ENCODE peak calls at places on chromosomes 16 and 17, in six cellular contexts. B, K, U, C, A and N are unnamed samples.

GRCh38 chr16:67170948-67171649 is 761 bp downstream of the NOL3 start:
- DNase-seq in A (no peak), B (no peak), C (no peak), K (no peak), U (peak), N (no peak)

GRCh38 chr16:50643192-50643591 is 37.9 kb downstream of the SNX20 start:
- DNase-seq in K (no peak), C (no peak), B (no peak), A (no peak), U (no peak), N (no peak)

GRCh38 chr16:27515874-27516353 is 33.8 kb downstream of the GTF3C1 start:
- DNase-seq in C (peak), B (no peak), K (peak), A (peak), U (peak), N (no peak)

GRCh38 chr16:63461248-63461841 is 1425.1 kb upstream of the CDH8 start:
- DNase-seq in A (peak), U (peak), C (no peak), B (no peak), K (no peak), N (no peak)

GRCh38 chr16:53756329-53756996 is 52.5 kb downstream of the FTO start:
- DNase-seq in C (no peak), K (no peak), U (no peak), A (no peak), B (no peak), N (no peak)

GRCh38 chr17:39623356-39623950 is 3.3 kb upstream of the PPP1R1B start:
- DNase-seq in K (peak), U (peak), A (peak), B (peak), C (peak), N (peak)

GRCh38 chr17:40111221-40112128 is 10.3 kb upstream of the MSL1 start:
- DNase-seq in A (peak), K (peak), B (peak), C (peak), U (peak), N (peak)

GRCh38 chr16:28297308-28297707 is 5.0 kb downstream of the SBK1 start:
- DNase-seq in C (no peak), K (no peak), U (no peak), A (no peak), B (no peak), N (no peak)

GRCh38 chr17:28497931-28498330 is 8.2 kb upstream of the FOXN1 start:
- DNase-seq in U (no peak), A (peak), K (no peak), C (peak), B (no peak), N (no peak)

GRCh38 chr17:50626037-50626574 is 8.6 kb upstream of the ABCC3 start:
- DNase-seq in K (peak), C (peak), U (peak), A (peak), B (peak), N (peak)

GRCh38 chr17:30530346-30531025 is 53.3 kb downstream of the GOSR1 start:
- DNase-seq in C (no peak), A (no peak), B (no peak), U (no peak), K (no peak), N (no peak)

GRCh38 chr16:27641260-27641659 is 91.3 kb downstream of the KATNIP start:
- DNase-seq in U (peak), K (peak), A (no peak), C (no peak), B (no peak), N (no peak)

GRCh38 chr17:692116-692515 is 22.5 kb downstream of the VPS53 start:
- DNase-seq in B (no peak), K (no peak), A (no peak), U (peak), C (no peak), N (no peak)

GRCh38 chr17:61444075-61444474 is 8.1 kb upstream of the TBX4 start:
- DNase-seq in C (no peak), A (peak), B (no peak), U (no peak), K (no peak), N (no peak)

GRCh38 chr17:41937970-41938851 is 7.8 kb downstream of the ODAD4 start:
- DNase-seq in A (no peak), U (no peak), K (peak), C (peak), B (no peak), N (no peak)

GRCh38 chr17:79658811-79659207 is 48.0 kb upstream of the RBFOX3 start:
- DNase-seq in K (peak), C (no peak), U (peak), B (no peak), A (peak), N (no peak)

GRCh38 chr16:6725634-6726331 is 606.9 kb upstream of the RBFOX1 start:
- DNase-seq in C (no peak), K (peak), B (no peak), A (no peak), U (peak), N (no peak)

GRCh38 chr17:82356845-82357355 is 2.1 kb upstream of the TEX19 start:
- DNase-seq in C (no peak), B (no peak), A (peak), U (no peak), K (no peak), N (no peak)

GRCh38 chr16:83344014-83344413 is 463.8 kb upstream of the HSBP1 start:
- DNase-seq in A (no peak), B (no peak), C (no peak), U (peak), K (no peak), N (no peak)

GRCh38 chr17:38604479-38605229 is 1.1 kb downstream of the SRCIN1 start:
- DNase-seq in C (no peak), U (peak), A (peak), B (no peak), K (peak), N (no peak)

GRCh38 chr16:9761870-9762269 is 420.4 kb downstream of the GRIN2A start:
- DNase-seq in K (no peak), B (no peak), C (no peak), A (no peak), U (no peak), N (no peak)

GRCh38 chr17:41494524-41494923 is 4.8 kb upstream of the KRT36 start:
- DNase-seq in K (no peak), B (no peak), A (no peak), U (no peak), C (no peak), N (no peak)

GRCh38 chr17:6998855-6999508 is 3.1 kb downstream of the ALOX12 start:
- DNase-seq in U (no peak), A (no peak), B (no peak), C (no peak), K (peak), N (peak)

GRCh38 chr16:17015702-17016101 is 455.1 kb downstream of the XYLT1 start:
- DNase-seq in B (no peak), A (no peak), C (no peak), K (no peak), U (no peak), N (no peak)

GRCh38 chr16:3726021-3726687 is 8.8 kb upstream of the TRAP1 start:
- DNase-seq in C (no peak), A (no peak), U (no peak), K (no peak), B (no peak), N (no peak)

GRCh38 chr16:56510544-56510943 is 9.3 kb downstream of the BBS2 start:
- DNase-seq in C (no peak), B (no peak), U (no peak), A (no peak), K (no peak), N (no peak)

GRCh38 chr17:57516290-57517215 is 228.5 kb downstream of the CCDC182 start:
- DNase-seq in C (no peak), A (no peak), B (no peak), U (no peak), K (no peak), N (no peak)

GRCh38 chr17:79948406-79948917 is 87.2 kb downstream of the TBC1D16 start:
- DNase-seq in K (no peak), U (no peak), C (no peak), A (no peak), B (no peak), N (no peak)

GRCh38 chr17:82536220-82537201 is 17.0 kb downstream of the FOXK2 start:
- DNase-seq in C (peak), U (no peak), K (no peak), B (peak), A (no peak), N (no peak)

GRCh38 chr17:79137015-79137770 is 62.6 kb downstream of the ENGASE start:
- DNase-seq in U (no peak), B (no peak), C (no peak), K (no peak), A (no peak), N (no peak)

GRCh38 chr16:57601801-57602478 is 26.5 kb upstream of the ADGRG1 start:
- DNase-seq in K (peak), B (no peak), A (no peak), C (no peak), U (no peak), N (no peak)

GRCh38 chr16:50202926-50203624 is 50.0 kb downstream of the TENT4B start:
- DNase-seq in A (no peak), K (no peak), B (no peak), C (no peak), U (peak), N (no peak)

GRCh38 chr17:80279895-80280294 is 19.2 kb downstream of the RNF213 start:
- DNase-seq in A (no peak), U (no peak), C (no peak), B (peak), K (no peak), N (no peak)

GRCh38 chr17:915416-916201 is 64.0 kb downstream of the NXN start:
- DNase-seq in K (no peak), A (no peak), U (no peak), B (no peak), C (no peak), N (no peak)

GRCh38 chr16:53967172-53967571 is 263.2 kb downstream of the FTO start:
- DNase-seq in B (no peak), C (no peak), A (no peak), U (no peak), K (no peak), N (no peak)

GRCh38 chr16:11636172-11636721 is 32.0 kb upstream of the SNN start:
- DNase-seq in U (no peak), A (peak), C (peak), K (no peak), B (no peak), N (no peak)

GRCh38 chr16:11637320-11637719 is 30.9 kb upstream of the SNN start:
- DNase-seq in U (no peak), B (no peak), A (no peak), C (no peak), K (no peak), N (no peak)

GRCh38 chr16:11639008-11639562 is 29.2 kb upstream of the SNN start:
- DNase-seq in B (no peak), K (no peak), A (no peak), C (no peak), U (no peak), N (no peak)

GRCh38 chr16:11635679-11636171 is 32.5 kb upstream of the SNN start:
- DNase-seq in U (no peak), B (no peak), A (no peak), C (no peak), K (no peak), N (no peak)

GRCh38 chr16:11639925-11640899 is 28.0 kb upstream of the SNN start:
- DNase-seq in A (no peak), K (no peak), U (peak), B (peak), C (peak), N (peak)
- TF ChIP-seq POLR2A in A (no peak), K (no peak), U (peak), B (peak), C (no peak), N (no peak)

GRCh38 chr17:59435238-59435637 is 103.8 kb downstream of the YPEL2 start:
- DNase-seq in C (no peak), B (no peak), A (no peak), K (no peak), U (no peak), N (no peak)
- H3K27ac ChIP-seq in C (no peak), B (no peak), A (no peak), K (no peak), U (peak), N (peak)

GRCh38 chr17:42979511-42980273 is at the start of gene PTGES3L:
- DNase-seq in K (peak), B (peak), C (no peak), U (peak), A (peak), N (no peak)

GRCh38 chr17:42980274-42980765 is at the start of gene RUNDC1:
- DNase-seq in K (peak), B (peak), A (peak), U (peak), C (peak), N (peak)

GRCh38 chr17:42982266-42982665 is 1.9 kb downstream of the RUNDC1 start:
- DNase-seq in C (no peak), K (no peak), U (no peak), B (no peak), A (no peak), N (no peak)

GRCh38 chr17:42984486-42984885 is 4.1 kb downstream of the RUNDC1 start:
- DNase-seq in A (no peak), K (no peak), C (no peak), B (no peak), U (no peak), N (no peak)

GRCh38 chr17:42980766-42981397 is 517 bp downstream of the RUNDC1 start:
- DNase-seq in A (peak), C (peak), B (peak), U (peak), K (peak), N (no peak)
- TF ChIP-seq POLR2A in A (peak), C (no peak), B (no peak), U (peak), K (peak), N (no peak)

DNA sequence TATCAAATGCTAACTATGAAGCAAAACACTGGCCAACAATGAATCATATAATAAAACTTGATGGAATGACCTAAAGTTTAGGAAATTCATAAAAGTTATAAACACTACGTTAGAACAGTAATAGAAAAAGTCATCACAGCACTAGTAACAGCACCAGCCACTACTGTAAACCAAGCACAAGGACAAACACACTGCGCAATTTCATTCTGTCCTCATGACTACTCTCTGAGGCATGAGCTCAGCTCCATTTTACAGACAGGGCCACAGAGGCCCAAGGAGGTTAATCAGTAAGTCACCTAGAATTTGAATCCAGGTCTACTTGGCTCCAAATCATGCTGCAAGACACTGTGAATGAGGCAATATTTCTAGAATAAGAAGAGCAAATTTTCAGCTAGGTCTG is 13.4 kb downstream of the EMC8 start:
- DNase-seq in U (no peak), B (no peak), K (no peak), A (no peak), C (no peak), N (no peak)
- H3K27ac ChIP-seq in U (no peak), B (no peak), K (no peak), A (no peak), C (no peak), N (no peak)

GRCh38 chr16:25106567-25107465 is 4.7 kb upstream of the LCMT1 start:
- DNase-seq in K (peak), A (peak), U (peak), C (peak), B (peak), N (peak)
- TF ChIP-seq POLR2A in K (peak), A (peak), U (peak), C (no peak), B (peak), N (no peak)

DNA sequence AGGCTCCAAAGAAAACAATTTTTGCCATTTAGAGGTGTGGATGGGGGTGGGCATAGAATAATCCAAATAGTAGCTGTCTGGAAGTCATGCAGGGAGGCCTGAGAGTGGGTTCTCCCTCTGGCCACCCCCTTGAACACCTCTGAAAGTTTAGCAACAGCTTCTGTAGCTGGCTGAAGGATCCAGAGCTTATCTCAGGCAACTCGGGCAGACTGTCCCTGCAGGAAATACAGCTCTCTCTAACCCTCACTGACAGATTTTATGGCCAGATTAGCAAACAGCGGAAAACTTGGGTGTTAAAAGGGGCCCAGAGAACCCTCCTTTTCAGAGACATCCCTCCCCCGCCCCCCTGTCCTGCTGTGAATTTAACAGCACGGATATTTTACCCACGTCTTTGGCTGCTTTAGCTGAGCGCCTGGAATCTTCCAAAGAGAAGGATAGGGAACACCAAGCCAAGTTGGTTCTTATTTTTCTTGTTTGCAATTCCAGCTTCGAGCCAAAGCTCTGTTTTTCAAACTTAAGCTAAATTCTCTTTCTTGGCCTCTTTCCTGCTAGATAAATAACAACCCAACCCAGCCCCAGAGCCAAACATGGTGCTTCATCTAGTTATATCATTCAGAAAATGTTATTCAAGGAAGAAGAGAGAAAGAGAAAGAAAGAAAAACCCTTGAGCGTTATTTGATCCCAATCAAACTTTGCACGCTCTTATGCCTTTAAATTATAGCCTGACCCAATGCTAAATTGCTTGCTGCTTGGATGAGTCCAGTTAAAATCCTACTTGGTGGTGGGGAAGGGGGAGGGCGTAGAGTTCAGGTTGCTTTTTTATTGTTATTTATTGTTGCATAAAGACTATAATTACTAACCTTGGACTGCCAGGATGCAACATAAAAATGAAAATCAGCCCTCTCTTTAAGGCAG is 2.3 kb upstream of the HOXB2 start:
- DNase-seq in U (no peak), K (peak), A (no peak), C (no peak), B (no peak), N (no peak)
- H3K27ac ChIP-seq in U (peak), K (peak), A (no peak), C (peak), B (no peak), N (peak)

DNA sequence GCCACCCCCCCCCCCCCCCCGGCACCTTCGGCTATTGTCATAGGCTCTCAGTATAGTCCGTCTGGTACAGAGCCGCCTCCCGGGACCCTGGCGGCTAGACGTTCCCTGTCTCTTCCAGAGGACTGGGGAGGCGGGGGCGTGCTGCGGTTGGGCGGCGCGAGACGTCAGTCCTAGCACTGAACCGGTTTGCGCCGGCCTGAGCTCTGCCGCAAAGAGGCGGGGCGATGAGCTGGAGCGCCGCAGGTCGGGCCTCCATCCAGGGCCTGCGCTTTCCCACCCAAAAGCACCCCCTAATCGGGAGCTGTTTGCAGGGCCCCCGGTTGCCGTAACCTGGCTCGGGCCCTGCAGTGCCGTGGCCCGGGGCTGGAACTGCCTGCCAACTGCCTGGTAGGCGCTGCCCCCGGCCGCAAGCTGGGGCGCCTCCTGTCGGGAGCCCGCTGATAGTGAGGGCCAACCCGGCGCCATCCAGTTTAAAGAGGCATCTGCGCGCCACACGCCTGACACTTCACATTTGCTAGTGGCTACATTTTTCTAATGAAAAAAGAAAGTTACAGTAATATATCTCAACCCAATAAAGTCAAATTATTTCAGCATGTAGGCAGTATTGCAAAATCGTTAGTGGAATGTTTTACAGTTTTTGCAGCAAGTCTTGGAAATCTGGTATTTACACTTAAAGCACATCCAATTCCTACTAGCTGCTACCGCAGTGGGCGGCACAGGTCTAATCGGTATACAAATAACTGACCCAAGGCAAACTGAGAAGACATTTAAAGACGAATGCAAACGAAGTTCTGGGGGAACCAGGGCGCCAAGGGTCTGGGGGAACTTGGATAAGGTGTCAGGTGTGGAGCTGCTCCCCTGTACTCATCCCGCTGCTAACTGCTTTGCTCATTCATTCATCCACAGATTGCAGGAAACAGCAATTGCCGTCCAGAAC is 753 bp upstream of the USP22 start:
- DNase-seq in B (peak), U (peak), C (peak), A (peak), K (no peak), N (peak)
- TF ChIP-seq POLR2A in B (peak), U (peak), C (no peak), A (peak), K (peak), N (no peak)

DNA sequence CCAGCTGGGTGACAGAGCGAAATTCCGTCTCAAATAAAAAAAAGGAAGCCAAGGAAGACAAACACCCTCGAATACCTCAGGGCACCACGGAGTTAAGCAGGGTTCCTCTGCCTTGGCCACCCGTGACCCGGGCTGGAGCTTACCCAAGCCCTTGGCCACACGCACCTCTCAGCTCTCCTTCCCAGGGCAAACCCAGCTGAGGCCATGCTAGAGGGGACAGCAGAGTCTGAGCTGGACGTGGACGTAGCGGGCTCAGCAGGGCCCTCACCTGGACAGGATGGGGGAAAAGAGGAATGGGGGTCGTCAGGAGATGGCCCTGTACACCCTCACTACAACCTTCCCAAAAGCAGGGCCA is 12.2 kb downstream of the PER1 start:
- DNase-seq in C (no peak), U (no peak), B (peak), A (no peak), K (no peak), N (no peak)
- H3K27ac ChIP-seq in C (peak), U (no peak), B (peak), A (peak), K (no peak), N (no peak)